ENCODE peak calls at places on chromosomes 11 and 22, in four cellular contexts. H is psoas muscle, Y is neural progenitor cell, P is fibroblast of pulmonary artery. G is an unnamed sample.

GRCh38 chr11:126578021-126578420 is 222.5 kb downstream of the ST3GAL4 start:
- DNase-seq in P (no peak), H (no peak), Y (no peak), G (no peak)

GRCh38 chr11:43582024-43582836 is 98.3 kb upstream of the HSD17B12 start:
- DNase-seq in Y (no peak), H (no peak), P (no peak), G (no peak)

GRCh38 chr22:25953919-25954318 is 211.9 kb downstream of the MYO18B start:
- DNase-seq in P (no peak), H (no peak), Y (no peak), G (no peak)

GRCh38 chr11:119685073-119685746 is 43.8 kb downstream of the NECTIN1 start:
- DNase-seq in H (no peak), Y (no peak), P (no peak), G (no peak)

GRCh38 chr11:118338637-118339061 is 3.9 kb downstream of the CD3D start:
- DNase-seq in Y (no peak), H (no peak), P (peak), G (peak)

GRCh38 chr11:77884829-77885190 is 63.9 kb downstream of the AAMDC start:
- DNase-seq in Y (no peak), H (no peak), P (no peak), G (no peak)

GRCh38 chr11:45042560-45042959 is 91.9 kb upstream of the TP53I11 start:
- DNase-seq in Y (no peak), H (no peak), P (no peak), G (no peak)

GRCh38 chr11:93577291-93577690 is 34.1 kb upstream of the SMCO4 start:
- DNase-seq in P (peak), H (no peak), Y (no peak), G (peak)

GRCh38 chr11:121634889-121635288 is 182.1 kb upstream of the SORL1-AS1 start:
- DNase-seq in H (no peak), Y (no peak), P (peak), G (peak)

GRCh38 chr22:35842954-35843353 is 125.3 kb downstream of the APOL5 start:
- DNase-seq in P (peak), Y (peak), H (no peak), G (peak)

GRCh38 chr11:107722671-107723070 is 10.8 kb upstream of the SLN start:
- DNase-seq in Y (no peak), H (no peak), P (no peak), G (no peak)

GRCh38 chr11:47099213-47099917 is 77.3 kb downstream of the ARFGAP2 start:
- DNase-seq in H (no peak), P (peak), Y (no peak), G (no peak)

GRCh38 chr11:17476317-17477083 is at the start of gene ABCC8:
- DNase-seq in P (no peak), H (no peak), Y (peak), G (no peak)

GRCh38 chr22:30253205-30253852 is 6.8 kb upstream of the LIF start:
- DNase-seq in Y (no peak), H (peak), P (peak), G (no peak)

GRCh38 chr11:117183724-117184349 is 5.3 kb downstream of the SIDT2 start:
- DNase-seq in Y (no peak), P (no peak), H (peak), G (no peak)

GRCh38 chr11:129731316-129731715 is 84.3 kb upstream of the TMEM45B start:
- DNase-seq in Y (no peak), P (no peak), H (no peak), G (no peak)

GRCh38 chr22:38267086-38267485 is 5.7 kb downstream of the TMEM184B start:
- DNase-seq in P (peak), Y (no peak), H (no peak), G (peak)

GRCh38 chr11:69444381-69445130 is 36.9 kb upstream of the LINC01488 start:
- DNase-seq in P (peak), Y (peak), H (peak), G (peak)

GRCh38 chr11:116482716-116483115 is 290.1 kb downstream of the BUD13 start:
- DNase-seq in Y (no peak), H (no peak), P (no peak), G (no peak)

GRCh38 chr11:34492806-34493414 is 20.7 kb downstream of the ELF5 start:
- DNase-seq in Y (peak), P (peak), H (no peak), G (peak)

GRCh38 chr11:131724436-131724995 is 354.1 kb downstream of the NTM start:
- DNase-seq in P (no peak), Y (no peak), H (no peak), G (no peak)

GRCh38 chr22:30212363-30212995 is 34.1 kb downstream of the LIF start:
- DNase-seq in Y (no peak), H (peak), P (peak), G (peak)

GRCh38 chr11:43868852-43869567 is 11.6 kb upstream of the ALKBH3 start:
- DNase-seq in Y (no peak), P (peak), H (no peak), G (peak)

GRCh38 chr11:61102667-61103491 is 590 bp downstream of the CD5 start:
- DNase-seq in H (no peak), Y (no peak), P (no peak), G (no peak)

GRCh38 chr11:75565221-75565814 is 3.3 kb downstream of the SERPINH1 start:
- DNase-seq in Y (no peak), H (peak), P (peak), G (peak)

GRCh38 chr11:19419813-19420212 is 179.1 kb upstream of the E2F8 start:
- DNase-seq in P (peak), Y (no peak), H (no peak), G (peak)

GRCh38 chr22:25688627-25689026 is 53.4 kb upstream of the MYO18B start:
- DNase-seq in P (no peak), H (no peak), Y (no peak), G (no peak)

GRCh38 chr22:49291169-49291568 is 536.5 kb downstream of the BRD1 start:
- DNase-seq in Y (no peak), P (no peak), H (no peak), G (no peak)

GRCh38 chr22:29877620-29878019 is 5.4 kb upstream of the MTMR3 start:
- DNase-seq in Y (no peak), P (peak), H (no peak), G (peak)

GRCh38 chr11:14424096-14424495 is 65.1 kb upstream of the RRAS2 start:
- DNase-seq in P (peak), H (no peak), Y (no peak), G (peak)
- H3K4me3 ChIP-seq in P (no peak), H (no peak), Y (no peak), G (no peak)

DNA sequence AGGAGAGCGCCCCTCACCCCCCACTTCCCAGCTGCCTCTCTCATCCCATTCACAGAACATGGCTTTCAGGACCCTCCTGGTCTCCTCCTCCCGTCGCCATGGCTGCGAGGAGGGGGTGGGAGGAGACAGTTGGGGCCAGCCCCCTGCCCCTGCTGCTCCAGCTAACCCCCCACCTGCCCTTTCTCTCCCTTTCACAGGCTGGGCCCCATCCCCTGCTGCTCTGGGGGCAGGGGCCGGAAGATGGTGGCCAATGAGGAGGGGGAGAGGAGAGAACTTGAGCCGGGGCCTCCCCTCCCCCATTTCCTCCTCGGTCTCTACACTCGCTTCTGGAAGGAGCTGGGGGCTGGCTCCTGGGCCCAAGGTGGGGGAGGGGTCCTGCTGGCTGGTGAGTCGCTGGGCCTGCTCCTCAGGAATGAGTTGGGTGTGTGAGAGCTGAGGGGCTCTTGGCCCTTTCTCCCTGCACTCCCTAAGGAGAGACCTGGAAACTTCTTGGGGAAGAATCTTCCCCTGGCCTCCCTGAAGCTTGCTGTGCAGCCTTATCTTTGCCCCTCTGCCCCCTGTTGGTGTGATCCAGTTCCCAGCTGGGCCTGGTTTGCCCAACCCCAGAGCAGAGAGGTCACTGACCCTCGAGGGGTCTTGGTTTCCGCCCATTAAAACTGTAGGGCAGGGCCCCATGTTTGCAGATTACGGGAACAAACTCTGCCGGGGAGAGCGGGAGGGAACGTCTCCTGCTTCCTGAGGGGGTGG is 10.2 kb downstream of the YPEL4 start:
- DNase-seq in P (peak), Y (peak), H (no peak), G (peak)
- TF ChIP-seq CTCF in P (no peak), Y (peak), H (no peak), G (no peak)

GRCh38 chr11:706957-707816 is 1.2 kb downstream of the EPS8L2 start:
- DNase-seq in Y (peak), P (no peak), H (no peak), G (peak)
- H3K4me3 ChIP-seq in Y (peak), P (peak), H (peak), G (peak)

GRCh38 chr11:2099523-2100316 is 39.5 kb downstream of the IGF2 start:
- DNase-seq in Y (no peak), P (no peak), H (peak), G (no peak)
- TF ChIP-seq CTCF in Y (no peak), P (no peak), H (no peak), G (no peak)

GRCh38 chr11:2458321-2458720 is 13.5 kb downstream of the KCNQ1 start:
- DNase-seq in Y (no peak), H (no peak), P (no peak), G (no peak)
- H3K4me3 ChIP-seq in Y (no peak), H (no peak), P (no peak), G (no peak)

GRCh38 chr22:46386312-46386711 is 50.8 kb downstream of the TRMU start:
- DNase-seq in P (no peak), Y (no peak), H (no peak), G (no peak)
- TF ChIP-seq CTCF in P (no peak), Y (peak), H (no peak), G (no peak)

GRCh38 chr22:19518568-19519030 is 5.6 kb downstream of the CLDN5 start:
- DNase-seq in P (no peak), Y (no peak), H (no peak), G (no peak)
- H3K4me3 ChIP-seq in P (no peak), Y (no peak), H (no peak), G (no peak)

GRCh38 chr11:59426361-59427067 is at the start of gene OR5A2:
- DNase-seq in P (no peak), H (no peak), Y (peak), G (peak)

GRCh38 chr11:59427068-59427382 is 812 bp upstream of the OR5A2 start:
- DNase-seq in H (no peak), Y (no peak), P (no peak), G (no peak)

GRCh38 chr11:59425131-59425530 is 1.1 kb downstream of the OR5A2 start:
- DNase-seq in H (no peak), Y (no peak), P (no peak), G (no peak)

GRCh38 chr11:59429924-59430516 is 3.8 kb upstream of the OR5A2 start:
- DNase-seq in Y (peak), H (no peak), P (peak), G (peak)
- TF ChIP-seq CTCF in Y (peak), H (peak), P (peak), G (peak)

DNA sequence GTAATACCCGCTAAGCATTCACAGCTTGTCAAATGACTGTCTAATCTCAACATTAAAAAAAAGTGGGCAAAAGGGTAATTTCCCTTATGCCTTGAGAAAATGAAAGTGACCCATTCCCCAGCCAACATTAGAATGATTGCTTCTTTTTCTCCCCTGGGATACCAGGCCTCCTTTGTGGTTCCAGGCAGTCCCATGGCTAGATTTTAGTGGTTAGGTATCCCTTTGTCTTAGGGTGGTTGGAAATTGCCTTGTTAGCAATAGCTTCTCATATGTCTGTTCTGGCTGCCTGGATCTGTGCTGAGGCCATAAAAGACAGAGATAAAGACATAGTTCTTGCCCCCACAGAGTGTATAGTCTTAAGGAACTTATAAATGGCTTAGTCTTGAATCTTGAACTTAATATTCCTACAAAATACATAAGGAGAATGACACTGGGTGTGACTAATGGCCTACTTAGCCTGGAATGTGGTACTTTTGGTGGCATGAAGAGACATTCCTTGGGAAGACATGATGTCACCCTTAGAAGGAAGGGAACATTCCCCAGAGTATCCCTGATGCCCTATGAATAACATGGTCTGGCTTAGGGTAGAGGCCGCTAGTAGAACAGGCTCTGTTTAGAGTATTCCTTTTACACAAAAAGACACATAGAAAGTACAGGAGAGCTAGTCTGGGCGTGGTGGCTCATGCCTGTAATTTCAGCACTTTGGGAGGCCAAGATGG is 90.3 kb downstream of the ZBTB16 start:
- DNase-seq in Y (no peak), H (peak), P (peak), G (peak)
- H3K4me3 ChIP-seq in Y (no peak), H (no peak), P (no peak), G (no peak)

GRCh38 chr11:122653911-122654310 is 1.6 kb upstream of the UBASH3B start:
- DNase-seq in H (no peak), Y (no peak), P (peak), G (peak)
- TF ChIP-seq CTCF in H (no peak), Y (no peak), P (peak), G (peak)